ENCODE peak calls at places on chromosome 1, in four cellular contexts. U is naive thymus-derived CD8-positive, alpha-beta T cell; C is NCI-H69; N is DMS53. V is an unnamed sample.

GRCh38 chr1:233998926-233999325 is 94.5 kb downstream of the SLC35F3 start:
- DNase-seq in U (no peak), C (peak), N (no peak), V (peak)

GRCh38 chr1:55679971-55680370 is 464.8 kb upstream of the USP24 start:
- DNase-seq in U (no peak), C (no peak), N (no peak), V (no peak)

GRCh38 chr1:65691152-65691900 is 101.4 kb upstream of the PDE4B start:
- DNase-seq in U (no peak), C (no peak), N (no peak), V (no peak)

GRCh38 chr1:11712285-11712684 is 20.8 kb downstream of the DRAXIN start:
- DNase-seq in U (no peak), C (no peak), N (no peak), V (no peak)

GRCh38 chr1:11880911-11881748 is 22.4 kb upstream of the NPPB start:
- DNase-seq in U (no peak), C (no peak), N (peak), V (no peak)

GRCh38 chr1:36321119-36321951 is 2.1 kb downstream of the EVA1B start:
- DNase-seq in U (peak), C (peak), N (peak), V (no peak)

GRCh38 chr1:78884685-78885452 is 121.7 kb downstream of the ADGRL4 start:
- DNase-seq in U (no peak), C (no peak), N (no peak), V (no peak)

GRCh38 chr1:55146781-55147180 is 68.4 kb downstream of the USP24 start:
- DNase-seq in U (no peak), C (peak), N (peak), V (no peak)

GRCh38 chr1:3265800-3266485 is 188.5 kb upstream of the ARHGEF16 start:
- DNase-seq in U (no peak), C (no peak), N (no peak), V (no peak)